ENCODE peak calls at places on chromosomes 2 and 18, in six cellular contexts. H, K, U, I, P and Y are unnamed samples.

GRCh38 chr2:18545384-18545783 is 15.1 kb downstream of the RDH14 start:
- DNase-seq in H (peak; percentile 80), K (no peak), U (no peak), I (no peak), P (peak; percentile 86), Y (peak; percentile 89)

GRCh38 chr2:241225983-241226382 is 37.5 kb downstream of the ANO7 start:
- DNase-seq in H (no peak), K (no peak), U (no peak), I (no peak), P (no peak), Y (no peak)

GRCh38 chr2:215784371-215784783 is 229.0 kb downstream of the MREG start:
- DNase-seq in H (peak; percentile 68), K (no peak), U (no peak), I (no peak), P (peak; percentile 90), Y (no peak)

GRCh38 chr2:148935791-148936190 is 60.8 kb downstream of the KIF5C start:
- DNase-seq in H (no peak), K (no peak), U (no peak), I (no peak), P (no peak), Y (no peak)

GRCh38 chr18:75223687-75224347 is 13.2 kb downstream of the TSHZ1 start:
- DNase-seq in H (no peak), K (no peak), U (no peak), I (no peak), P (peak; percentile 6), Y (no peak)

GRCh38 chr18:35620765-35621164 is 39.2 kb downstream of the GALNT1 start:
- DNase-seq in H (peak; percentile 37), K (no peak), U (no peak), I (no peak), P (no peak), Y (no peak)

GRCh38 chr2:205580591-205580990 is 101.7 kb upstream of the NRP2 start:
- DNase-seq in H (peak; percentile 73), K (no peak), U (no peak), I (no peak), P (peak; percentile 63), Y (no peak)

GRCh38 chr2:137192366-137193315 is 427.3 kb downstream of the THSD7B start:
- DNase-seq in H (peak; percentile 37), K (no peak), U (no peak), I (no peak), P (no peak), Y (peak; percentile 65)

GRCh38 chr18:52343138-52343537 is 3.1 kb downstream of the DCC start:
- DNase-seq in H (no peak), K (no peak), U (no peak), I (no peak), P (peak; percentile 2), Y (peak; percentile 3)

GRCh38 chr2:4556136-4556535 is 852.8 kb downstream of the DCDC2C start:
- DNase-seq in H (no peak), K (no peak), U (no peak), I (no peak), P (no peak), Y (no peak)

GRCh38 chr2:11998626-11999378 is 252.4 kb downstream of the LPIN1 start:
- DNase-seq in H (peak; percentile 23), K (no peak), U (no peak), I (no peak), P (peak; percentile 21), Y (peak; percentile 17)

GRCh38 chr2:29223851-29224692 is 108.9 kb downstream of the CLIP4 start:
- DNase-seq in H (peak; percentile 25), K (no peak), U (no peak), I (no peak), P (peak; percentile 55), Y (peak; percentile 52)

GRCh38 chr2:189210250-189211075 is 30.9 kb upstream of the COL5A2 start:
- DNase-seq in H (peak; percentile 96), K (peak; percentile 24), U (no peak), I (peak; percentile 56), P (peak; percentile 98), Y (peak; percentile 85)

GRCh38 chr2:211351998-211352397 is 795.6 kb downstream of the CPS1 start:
- DNase-seq in H (no peak), K (no peak), U (no peak), I (no peak), P (no peak), Y (peak; percentile 46)

GRCh38 chr2:86512922-86513321 is 50.3 kb downstream of the CHMP3 start:
- DNase-seq in H (no peak), K (no peak), U (no peak), I (no peak), P (no peak), Y (no peak)

GRCh38 chr18:37332764-37333420 is 232.7 kb downstream of the CELF4 start:
- DNase-seq in H (no peak), K (no peak), U (no peak), I (no peak), P (no peak), Y (no peak)

GRCh38 chr2:13193075-13193474 is 476.3 kb downstream of the TRIB2 start:
- DNase-seq in H (no peak), K (no peak), U (no peak), I (no peak), P (peak; percentile 13), Y (no peak)

GRCh38 chr18:45940724-45941123 is 26.4 kb downstream of the EPG5 start:
- DNase-seq in H (no peak), K (no peak), U (no peak), I (no peak), P (peak; percentile 44), Y (no peak)

GRCh38 chr2:70472256-70472905 is 81.2 kb downstream of the TGFA start:
- DNase-seq in H (no peak), K (no peak), U (no peak), I (no peak), P (no peak), Y (no peak)

DNA sequence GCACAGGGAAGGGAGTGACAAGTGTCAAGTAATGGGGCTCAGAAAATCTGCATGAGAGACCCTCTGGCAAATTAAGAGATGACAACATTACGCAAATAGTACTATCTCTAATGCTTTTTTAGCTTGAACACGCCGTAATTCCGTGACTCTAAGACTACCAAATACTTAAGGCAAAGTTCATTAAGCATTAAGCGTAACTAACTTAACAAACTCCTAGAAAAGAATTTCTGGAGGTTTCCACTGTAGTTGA is 1.2 kb downstream of the APOB start:
- DNase-seq in H (no peak), K (no peak), U (no peak), I (no peak), P (no peak), Y (no peak)
- H4K20me1 ChIP-seq in H (no peaks in the 10 kb centered on the region), K (no peaks in the 10 kb centered on the region), U (no peaks in the 10 kb centered on the region), I (no peaks in the 10 kb centered on the region), P (no peaks in the 10 kb centered on the region), Y (no peaks in the 10 kb centered on the region)

DNA sequence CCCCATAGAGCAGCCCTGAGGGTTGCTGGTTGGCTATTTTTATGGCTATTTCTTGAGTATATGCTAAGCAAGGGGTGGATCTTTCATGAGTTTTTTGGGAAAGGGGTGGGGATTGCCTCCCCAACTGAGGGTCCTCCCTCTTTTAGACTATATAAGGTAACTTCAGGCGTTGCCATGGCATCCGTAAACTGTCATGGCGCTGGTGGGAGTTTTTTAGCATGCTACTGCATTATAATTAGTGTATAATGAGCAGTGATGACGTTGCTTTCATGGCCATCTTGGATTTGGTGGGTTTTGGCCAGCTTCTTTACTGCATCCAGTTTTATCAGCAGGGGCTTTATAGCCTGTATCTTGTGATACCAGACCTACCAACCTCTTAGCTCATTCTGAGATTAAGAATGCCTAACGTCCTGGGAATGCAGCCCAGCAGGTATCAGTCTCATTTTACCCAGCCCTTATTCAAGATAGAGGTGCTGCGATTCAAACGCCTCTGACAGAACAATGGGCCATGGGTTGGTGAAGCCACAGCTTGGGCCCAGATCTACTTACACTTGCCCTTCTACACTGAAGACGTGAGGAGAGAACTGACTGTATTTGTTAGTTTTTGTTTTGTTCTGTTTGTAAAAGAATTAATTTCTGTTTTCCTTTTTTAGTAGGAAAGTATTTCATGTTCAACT is 53.8 kb upstream of the TMEM163 start:
- DNase-seq in H (no peak), K (no peak), U (no peak), I (no peak), P (no peak), Y (peak; percentile 20)
- H4K20me1 ChIP-seq in H (no peaks in the 10 kb centered on the region), K (no peaks in the 10 kb centered on the region), U (no peaks in the 10 kb centered on the region), I (no peaks in the 10 kb centered on the region), P (no peaks in the 10 kb centered on the region), Y (no peaks in the 10 kb centered on the region)

GRCh38 chr2:239296020-239296932 is 104.5 kb downstream of the HDAC4 start:
- DNase-seq in H (no peak), K (no peak), U (no peak), I (no peak), P (no peak), Y (no peak)

GRCh38 chr2:239293450-239294430 is 107.1 kb downstream of the HDAC4 start:
- DNase-seq in H (no peak), K (no peak), U (no peak), I (peak; percentile 17), P (no peak), Y (no peak)

GRCh38 chr2:239297142-239298125 is 103.4 kb downstream of the HDAC4 start:
- DNase-seq in H (no peak), K (no peak), U (no peak), I (no peak), P (no peak), Y (no peak)

GRCh38 chr2:239294571-239295054 is 106.2 kb downstream of the HDAC4 start:
- DNase-seq in H (no peak), K (no peak), U (no peak), I (peak; percentile 77), P (no peak), Y (no peak)

GRCh38 chr2:239295377-239296019 is 105.3 kb downstream of the HDAC4 start:
- DNase-seq in H (no peak), K (no peak), U (no peak), I (no peak), P (no peak), Y (no peak)
- H4K20me1 ChIP-seq in H (no peaks in the 10 kb centered on the region), K (no peaks in the 10 kb centered on the region), U (no peaks in the 10 kb centered on the region), I (no peaks in the 10 kb centered on the region), P (peaks cover 17% of the 10 kb centered on the region), Y (no peaks in the 10 kb centered on the region)

GRCh38 chr2:239113164-239113563 is 265.3 kb downstream of the TWIST2 start:
- DNase-seq in H (peak; percentile 26), K (no peak), U (no peak), I (no peak), P (peak; percentile 31), Y (no peak)

GRCh38 chr2:239110595-239111048 is 262.7 kb downstream of the TWIST2 start:
- DNase-seq in H (no peak), K (no peak), U (no peak), I (no peak), P (peak; percentile 45), Y (no peak)

GRCh38 chr2:239109916-239110545 is 262.1 kb downstream of the TWIST2 start:
- DNase-seq in H (no peak), K (no peak), U (no peak), I (no peak), P (no peak), Y (no peak)

GRCh38 chr2:239112127-239112774 is 264.4 kb downstream of the TWIST2 start:
- DNase-seq in H (no peak), K (no peak), U (no peak), I (no peak), P (no peak), Y (no peak)

DNA sequence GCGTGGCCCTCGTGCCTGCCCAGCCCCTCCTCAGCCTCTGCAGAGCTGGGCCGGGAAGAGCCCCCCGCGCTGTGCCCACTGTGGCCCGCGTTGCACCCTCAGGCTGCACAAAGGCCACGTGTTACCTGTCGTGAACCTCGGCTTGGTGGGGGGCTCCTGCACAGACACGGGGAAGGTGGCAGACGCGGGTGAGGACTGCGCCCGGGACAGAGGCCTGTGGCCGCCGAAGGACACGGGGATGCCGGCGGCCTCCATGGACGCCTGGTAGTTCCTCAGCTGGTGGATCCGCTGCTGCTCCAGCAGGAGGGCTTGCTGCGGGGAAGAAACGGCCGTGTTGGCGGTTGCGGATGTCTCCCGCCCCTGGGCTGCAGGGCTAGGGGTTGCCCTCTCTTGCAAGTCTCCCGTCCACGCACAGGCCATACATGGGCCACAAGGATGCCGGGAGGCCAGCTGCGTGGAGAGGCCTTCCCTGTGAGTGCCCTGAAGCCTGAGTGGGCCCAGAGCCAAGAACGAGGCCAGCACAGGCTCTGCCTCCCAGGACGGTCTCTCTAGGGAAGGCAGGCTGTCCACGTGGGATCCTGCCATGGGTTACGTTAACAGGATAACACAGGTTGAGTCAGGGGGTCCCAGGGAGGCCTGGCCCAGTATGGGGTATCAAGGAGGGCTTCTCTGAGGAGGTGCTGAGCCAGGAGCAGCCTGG is 263.7 kb downstream of the TWIST2 start:
- DNase-seq in H (no peak), K (no peak), U (no peak), I (no peak), P (no peak), Y (no peak)
- H4K20me1 ChIP-seq in H (no peaks in the 10 kb centered on the region), K (no peaks in the 10 kb centered on the region), U (no peaks in the 10 kb centered on the region), I (no peaks in the 10 kb centered on the region), P (no peaks in the 10 kb centered on the region), Y (no peaks in the 10 kb centered on the region)